ENCODE peak calls at places on chromosome 1, in seven cellular contexts. C is OCI-LY7, H is AG10803, I is AG04449, O is NCI-H1092 treated with DMSO at 0.1 percent for 48 hours, Y is nephron progenitor cell, W is T-cell. T is an unnamed sample.

GRCh38 chr1:227899820-227900449 is 47.8 kb downstream of the WNT9A start:
- DNase-seq in W (no peak), O (no peak), I (no peak), C (no peak), H (no peak), Y (peak; percentile 4), T (no peak)

GRCh38 chr1:16321176-16321867 is 31.0 kb downstream of the FBXO42 start:
- DNase-seq in W (no peak), Y (no peak), C (no peak), I (no peak), H (peak; percentile 51), O (no peak), T (no peak)

GRCh38 chr1:224183591-224184312 is 712 bp downstream of the DEGS1 start:
- DNase-seq in Y (peak; percentile 62), C (peak; percentile 80), W (no peak), O (peak; percentile 72), I (no peak), H (peak; percentile 83), T (peak; percentile 60)

GRCh38 chr1:89692601-89693503 is 59.9 kb downstream of the LRRC8C start:
- DNase-seq in H (no peak), O (no peak), Y (no peak), C (peak; percentile 80), W (no peak), I (no peak), T (no peak)

GRCh38 chr1:53685272-53686051 is 53.5 kb downstream of the GLIS1 start:
- DNase-seq in I (no peak), C (no peak), O (no peak), H (no peak), W (no peak), Y (peak; percentile 46), T (peak; percentile 47)

GRCh38 chr1:31063636-31064035 is 1.9 kb downstream of the PUM1 start:
- DNase-seq in I (no peak), C (peak; percentile 42), O (no peak), Y (no peak), W (no peak), H (no peak), T (no peak)

GRCh38 chr1:167409183-167409582 is 109.1 kb downstream of the CD247 start:
- DNase-seq in O (no peak), I (no peak), C (peak; percentile 59), W (no peak), Y (no peak), H (no peak), T (no peak)

GRCh38 chr1:239733995-239734394 is 347.6 kb downstream of the CHRM3 start:
- DNase-seq in O (no peak), W (no peak), Y (no peak), C (no peak), I (no peak), H (no peak), T (no peak)

GRCh38 chr1:93661829-93662474 is 19.7 kb downstream of the BCAR3 start:
- DNase-seq in H (peak; percentile 86), I (no peak), Y (no peak), O (no peak), W (no peak), C (no peak), T (no peak)

GRCh38 chr1:201463071-201463552 is 5.9 kb downstream of the PHLDA3 start:
- DNase-seq in C (no peak), W (no peak), O (no peak), H (peak; percentile 38), Y (no peak), I (no peak), T (no peak)

GRCh38 chr1:45843474-45843905 is 40.1 kb downstream of the MAST2 start:
- DNase-seq in I (peak; percentile 12), Y (no peak), W (no peak), C (peak; percentile 61), H (peak; percentile 52), O (peak; percentile 10), T (no peak)

GRCh38 chr1:26297057-26297790 is 9.2 kb downstream of the UBXN11 start:
- DNase-seq in W (no peak), Y (no peak), O (no peak), C (no peak), I (no peak), H (no peak), T (no peak)

GRCh38 chr1:85850238-85850637 is 142.0 kb upstream of the ZNHIT6 start:
- DNase-seq in H (peak; percentile 95), O (no peak), Y (no peak), W (no peak), I (peak; percentile 77), C (no peak), T (no peak)

GRCh38 chr1:53826367-53826766 is 11.7 kb downstream of the NDC1 start:
- DNase-seq in O (no peak), H (peak; percentile 54), Y (no peak), W (no peak), C (no peak), I (no peak), T (no peak)

GRCh38 chr1:216194721-216195120 is 228.5 kb downstream of the USH2A start:
- DNase-seq in Y (no peak), H (no peak), W (no peak), C (no peak), I (no peak), O (no peak), T (no peak)

GRCh38 chr1:15110867-15111230 is 42.7 kb upstream of the TMEM51 start:
- DNase-seq in Y (no peak), I (no peak), W (no peak), H (no peak), O (no peak), C (no peak), T (no peak)

GRCh38 chr1:236502972-236503639 is 20.7 kb upstream of the LGALS8 start:
- DNase-seq in H (peak; percentile 68), I (no peak), Y (peak; percentile 56), O (no peak), C (no peak), W (no peak), T (peak; percentile 33)

GRCh38 chr1:211944733-211945500 is 90.4 kb downstream of the INTS7 start:
- DNase-seq in H (peak; percentile 42), Y (peak; percentile 18), I (no peak), C (no peak), O (no peak), W (no peak), T (no peak)

GRCh38 chr1:3976821-3977220 is 76.7 kb upstream of the C1orf174 start:
- DNase-seq in I (no peak), C (no peak), H (no peak), W (no peak), O (no peak), Y (no peak), T (no peak)

GRCh38 chr1:247054992-247055415 is 23.6 kb downstream of the ZNF670 start:
- DNase-seq in O (no peak), C (no peak), Y (no peak), I (no peak), H (no peak), W (no peak), T (no peak)

GRCh38 chr1:226128487-226129075 is 58.0 kb downstream of the ACBD3 start:
- DNase-seq in O (no peak), Y (no peak), I (no peak), W (no peak), H (peak; percentile 59), C (no peak), T (no peak)

GRCh38 chr1:185776521-185776920 is 42.3 kb downstream of the HMCN1 start:
- DNase-seq in C (no peak), W (no peak), Y (no peak), H (peak; percentile 32), O (no peak), I (no peak), T (no peak)

GRCh38 chr1:109931189-109931672 is 20.6 kb downstream of the CSF1 start:
- DNase-seq in H (peak; percentile 67), I (no peak), O (no peak), Y (peak; percentile 98), C (no peak), W (no peak), T (no peak)

GRCh38 chr1:174874337-174875053 is 125.3 kb upstream of the CACYBP start:
- DNase-seq in Y (no peak), C (peak; percentile 76), O (peak; percentile 33), H (no peak), W (no peak), I (no peak), T (no peak)

GRCh38 chr1:23908453-23909341 is 4.5 kb downstream of the CNR2 start:
- DNase-seq in O (no peak), W (no peak), Y (no peak), C (peak; percentile 98), I (no peak), H (no peak), T (no peak)

GRCh38 chr1:29900727-29901126 is 664.4 kb downstream of the PTPRU start:
- DNase-seq in W (no peak), O (peak; percentile 93), I (no peak), C (no peak), Y (no peak), H (no peak), T (peak; percentile 29)